ENCODE peak calls at places on chromosomes 3 and 15, in five cellular contexts. L, M, N, K and S are unnamed samples.

GRCh38 chr15:44308415-44308814 is 19.9 kb downstream of the GOLM2 start:
- DNase-seq in L (no peak), M (no peak), N (no peak), K (no peak), S (no peak)

GRCh38 chr15:73681856-73682596 is 2.2 kb upstream of the CD276 start:
- DNase-seq in L (no peak), M (no peak), N (no peak), K (no peak), S (no peak)

GRCh38 chr15:68612979-68613740 is 34.4 kb downstream of the CORO2B start:
- DNase-seq in L (no peak), M (no peak), N (no peak), K (no peak), S (no peak)

GRCh38 chr3:194058189-194058571 is 77.8 kb upstream of the HES1 start:
- DNase-seq in L (peak), M (peak), N (no peak), K (peak), S (peak)

GRCh38 chr3:188174309-188175044 is 20.5 kb downstream of the LPP start:
- DNase-seq in L (no peak), M (no peak), N (no peak), K (no peak), S (no peak)

GRCh38 chr3:32818431-32819085 is 761 bp downstream of the TRIM71 start:
- DNase-seq in L (no peak), M (no peak), N (no peak), K (no peak), S (no peak)

GRCh38 chr3:56681963-56682457 is 1.1 kb downstream of the TASOR start:
- DNase-seq in L (no peak), M (no peak), N (no peak), K (no peak), S (no peak)

GRCh38 chr3:15979900-15980299 is 182.1 kb upstream of the ANKRD28 start:
- DNase-seq in L (no peak), M (no peak), N (no peak), K (no peak), S (no peak)

GRCh38 chr3:132730891-132731580 is 8.8 kb upstream of the NPHP3 start:
- DNase-seq in L (no peak), M (peak), N (no peak), K (peak), S (no peak)

GRCh38 chr3:10274601-10275000 is 18.1 kb downstream of the GHRL start:
- DNase-seq in L (no peak), M (peak), N (no peak), K (no peak), S (no peak)

GRCh38 chr3:149388001-149388435 is 10.6 kb upstream of the TM4SF1 start:
- DNase-seq in L (no peak), M (no peak), N (no peak), K (peak), S (no peak)

GRCh38 chr3:100260081-100260684 is 609 bp upstream of the TBC1D23 start:
- DNase-seq in L (peak), M (no peak), N (no peak), K (peak), S (peak)

GRCh38 chr15:43215961-43216360 is 4.9 kb downstream of the EPB42 start:
- DNase-seq in L (no peak), M (no peak), N (no peak), K (peak), S (no peak)

GRCh38 chr3:156418428-156418827 is 136.5 kb downstream of the SSR3 start:
- DNase-seq in L (no peak), M (no peak), N (no peak), K (no peak), S (no peak)

GRCh38 chr3:168847293-168847883 is 751.7 kb upstream of the GOLIM4 start:
- DNase-seq in L (no peak), M (no peak), N (no peak), K (peak), S (peak)

GRCh38 chr15:60370804-60371700 is 26.7 kb downstream of the ANXA2 start:
- DNase-seq in L (peak), M (no peak), N (no peak), K (peak), S (peak)

GRCh38 chr15:91148243-91148642 is 48.2 kb downstream of the SV2B start:
- DNase-seq in L (no peak), M (no peak), N (no peak), K (no peak), S (no peak)

GRCh38 chr3:120049881-120050539 is 44.2 kb downstream of the GSK3B start:
- DNase-seq in L (no peak), M (no peak), N (no peak), K (no peak), S (no peak)

GRCh38 chr3:67349551-67350174 is 304.7 kb downstream of the SUCLG2 start:
- DNase-seq in L (no peak), M (no peak), N (no peak), K (no peak), S (no peak)